ENCODE peak calls at places on chromosome 18, in nine cellular contexts. One of them, this sample, is unnamed.

GRCh38 chr18:50203801-50204604 is 9.1 kb upstream of the MYO5B start:
- DNase-seq in neural progenitor cell: peak
- DNase-seq in iPS DF 6.9: no peak
- DNase-seq in HuH-7.5: peak
- DNase-seq in adipocyte: peak
- DNase-seq in uterus: no peak
- DNase-seq in NCI-H774: peak
- DNase-seq in NCI-H2029 treated with DMSO at 0.1 percent for 48 hours: peak
- DNase-seq in foreskin fibroblast: peak
- DNase-seq in this sample: no peak

GRCh38 chr18:43160509-43160908 is 45.0 kb upstream of the RIT2 start:
- DNase-seq in neural progenitor cell: no peak
- DNase-seq in iPS DF 6.9: no peak
- DNase-seq in HuH-7.5: no peak
- DNase-seq in adipocyte: peak
- DNase-seq in uterus: no peak
- DNase-seq in NCI-H774: no peak
- DNase-seq in NCI-H2029 treated with DMSO at 0.1 percent for 48 hours: no peak
- DNase-seq in foreskin fibroblast: peak
- DNase-seq in this sample: no peak

GRCh38 chr18:42052137-42052708 is 97.2 kb downstream of the PIK3C3 start:
- DNase-seq in neural progenitor cell: peak
- DNase-seq in iPS DF 6.9: no peak
- DNase-seq in HuH-7.5: no peak
- DNase-seq in adipocyte: peak
- DNase-seq in uterus: no peak
- DNase-seq in NCI-H774: no peak
- DNase-seq in NCI-H2029 treated with DMSO at 0.1 percent for 48 hours: no peak
- DNase-seq in foreskin fibroblast: no peak
- DNase-seq in this sample: no peak

GRCh38 chr18:74512321-74513053 is 16.3 kb downstream of the CNDP2 start:
- DNase-seq in neural progenitor cell: no peak
- DNase-seq in iPS DF 6.9: no peak
- DNase-seq in HuH-7.5: no peak
- DNase-seq in adipocyte: no peak
- DNase-seq in uterus: no peak
- DNase-seq in NCI-H774: no peak
- DNase-seq in NCI-H2029 treated with DMSO at 0.1 percent for 48 hours: no peak
- DNase-seq in foreskin fibroblast: no peak
- DNase-seq in this sample: no peak

GRCh38 chr18:2900742-2901404 is 54.1 kb downstream of the EMILIN2 start:
- DNase-seq in neural progenitor cell: no peak
- DNase-seq in iPS DF 6.9: no peak
- DNase-seq in HuH-7.5: no peak
- DNase-seq in adipocyte: no peak
- DNase-seq in uterus: no peak
- DNase-seq in NCI-H774: no peak
- DNase-seq in NCI-H2029 treated with DMSO at 0.1 percent for 48 hours: no peak
- DNase-seq in foreskin fibroblast: no peak
- DNase-seq in this sample: no peak

GRCh38 chr18:49819768-49820662 is 6.7 kb upstream of the ACAA2 start:
- DNase-seq in neural progenitor cell: no peak
- DNase-seq in iPS DF 6.9: no peak
- DNase-seq in HuH-7.5: no peak
- DNase-seq in adipocyte: no peak
- DNase-seq in uterus: no peak
- DNase-seq in NCI-H774: no peak
- DNase-seq in NCI-H2029 treated with DMSO at 0.1 percent for 48 hours: no peak
- DNase-seq in foreskin fibroblast: no peak
- DNase-seq in this sample: peak

GRCh38 chr18:5451871-5452270 is 91.9 kb downstream of the EPB41L3 start:
- DNase-seq in neural progenitor cell: no peak
- DNase-seq in iPS DF 6.9: no peak
- DNase-seq in HuH-7.5: no peak
- DNase-seq in adipocyte: no peak
- DNase-seq in uterus: no peak
- DNase-seq in NCI-H774: no peak
- DNase-seq in NCI-H2029 treated with DMSO at 0.1 percent for 48 hours: no peak
- DNase-seq in foreskin fibroblast: no peak
- DNase-seq in this sample: no peak

GRCh38 chr18:48529796-48530195 is 9.0 kb upstream of the CTIF start:
- DNase-seq in neural progenitor cell: no peak
- DNase-seq in iPS DF 6.9: no peak
- DNase-seq in HuH-7.5: no peak
- DNase-seq in adipocyte: peak
- DNase-seq in uterus: no peak
- DNase-seq in NCI-H774: no peak
- DNase-seq in NCI-H2029 treated with DMSO at 0.1 percent for 48 hours: no peak
- DNase-seq in foreskin fibroblast: peak
- DNase-seq in this sample: no peak

GRCh38 chr18:26971327-26971918 is 105.9 kb upstream of the AQP4 start:
- DNase-seq in neural progenitor cell: no peak
- DNase-seq in iPS DF 6.9: no peak
- DNase-seq in HuH-7.5: no peak
- DNase-seq in adipocyte: no peak
- DNase-seq in uterus: no peak
- DNase-seq in NCI-H774: no peak
- DNase-seq in NCI-H2029 treated with DMSO at 0.1 percent for 48 hours: no peak
- DNase-seq in foreskin fibroblast: no peak
- DNase-seq in this sample: no peak

This sample was measured in effector CD4-positive, alpha-beta T cell.